ENCODE peak calls at places on chromosomes 1 and 21, in four cellular contexts. One of them, this sample, is unnamed.
A peak's percentile ranks its signal among the peaks of the same experiment; 100 is the strongest.

GRCh38 chr1:153963850-153964331 is 554 bp upstream of the SLC39A1 start:
- DNase-seq in ovary: no peak
- DNase-seq in adrenal gland: peak; percentile 34
- DNase-seq in endothelial cell of umbilical vein: no peak
- DNase-seq in this sample: no peak

GRCh38 chr1:206769331-206769731 is 1.2 kb upstream of the IL19 start:
- DNase-seq in ovary: no peak
- DNase-seq in adrenal gland: no peak
- DNase-seq in endothelial cell of umbilical vein: no peak
- DNase-seq in this sample: no peak

GRCh38 chr1:2468041-2468472 is 8.0 kb upstream of the PLCH2 start:
- DNase-seq in ovary: peak; percentile 33
- DNase-seq in adrenal gland: peak; percentile 37
- DNase-seq in endothelial cell of umbilical vein: peak; percentile 5
- DNase-seq in this sample: no peak

GRCh38 chr21:43357708-43358430 is 69.1 kb downstream of the SIK1 start:
- DNase-seq in ovary: peak; percentile 16
- DNase-seq in adrenal gland: no peak
- DNase-seq in endothelial cell of umbilical vein: no peak
- DNase-seq in this sample: no peak

GRCh38 chr1:100457683-100458082 is 80.3 kb upstream of the GPR88 start:
- DNase-seq in ovary: no peak
- DNase-seq in adrenal gland: no peak
- DNase-seq in endothelial cell of umbilical vein: no peak
- DNase-seq in this sample: no peak

GRCh38 chr1:97143236-97143882 is 421.8 kb downstream of the PTBP2 start:
- DNase-seq in ovary: no peak
- DNase-seq in adrenal gland: no peak
- DNase-seq in endothelial cell of umbilical vein: peak; percentile 9
- DNase-seq in this sample: no peak

GRCh38 chr1:175820456-175820855 is 77.1 kb upstream of the TNR start:
- DNase-seq in ovary: no peak
- DNase-seq in adrenal gland: no peak
- DNase-seq in endothelial cell of umbilical vein: no peak
- DNase-seq in this sample: no peak

GRCh38 chr1:47449702-47450552 is 12.1 kb downstream of the FOXD2 start:
- DNase-seq in ovary: no peak
- DNase-seq in adrenal gland: no peak
- DNase-seq in endothelial cell of umbilical vein: no peak
- DNase-seq in this sample: no peak

GRCh38 chr1:159867322-159868064 is 5.0 kb upstream of the VSIG8 start:
- DNase-seq in ovary: peak; percentile 39
- DNase-seq in adrenal gland: no peak
- DNase-seq in endothelial cell of umbilical vein: peak; percentile 16
- DNase-seq in this sample: peak; percentile 68

GRCh38 chr1:61139324-61140055 is 57.1 kb downstream of the NFIA start:
- DNase-seq in ovary: no peak
- DNase-seq in adrenal gland: peak; percentile 68
- DNase-seq in endothelial cell of umbilical vein: peak; percentile 72
- DNase-seq in this sample: no peak

GRCh38 chr1:211359876-211360275 is 33.2 kb downstream of the TRAF5 start:
- DNase-seq in ovary: no peak
- DNase-seq in adrenal gland: no peak
- DNase-seq in endothelial cell of umbilical vein: peak; percentile 11
- DNase-seq in this sample: no peak

GRCh38 chr1:93694833-93695232 is 13.2 kb upstream of the BCAR3 start:
- DNase-seq in ovary: no peak
- DNase-seq in adrenal gland: no peak
- DNase-seq in endothelial cell of umbilical vein: no peak
- DNase-seq in this sample: no peak

GRCh38 chr1:91552091-91552490 is 51.4 kb downstream of the CDC7 start:
- DNase-seq in ovary: no peak
- DNase-seq in adrenal gland: no peak
- DNase-seq in endothelial cell of umbilical vein: no peak
- DNase-seq in this sample: no peak

GRCh38 chr1:214912127-214912526 is 170.4 kb upstream of the KCNK2 start:
- DNase-seq in ovary: no peak
- DNase-seq in adrenal gland: no peak
- DNase-seq in endothelial cell of umbilical vein: no peak
- DNase-seq in this sample: no peak

GRCh38 chr1:26998319-26999300 is 5.1 kb downstream of the TRNP1 start:
- DNase-seq in ovary: no peak
- DNase-seq in adrenal gland: no peak
- DNase-seq in endothelial cell of umbilical vein: no peak
- DNase-seq in this sample: no peak

GRCh38 chr1:184296466-184297243 is 90.2 kb upstream of the C1orf21 start:
- DNase-seq in ovary: peak; percentile 92
- DNase-seq in adrenal gland: peak; percentile 94
- DNase-seq in endothelial cell of umbilical vein: peak; percentile 97
- DNase-seq in this sample: peak; percentile 87

GRCh38 chr1:46285730-46286477 is 17.5 kb downstream of the LRRC41 start:
- DNase-seq in ovary: no peak
- DNase-seq in adrenal gland: no peak
- DNase-seq in endothelial cell of umbilical vein: no peak
- DNase-seq in this sample: no peak

GRCh38 chr21:42858185-42858847 is 21.0 kb downstream of the WDR4 start:
- DNase-seq in ovary: no peak
- DNase-seq in adrenal gland: no peak
- DNase-seq in endothelial cell of umbilical vein: no peak
- DNase-seq in this sample: no peak

GRCh38 chr1:209486861-209487260 is 96.7 kb upstream of the CAMK1G start:
- DNase-seq in ovary: no peak
- DNase-seq in adrenal gland: no peak
- DNase-seq in endothelial cell of umbilical vein: no peak
- DNase-seq in this sample: no peak

GRCh38 chr1:91768786-91769697 is 116.9 kb downstream of the TGFBR3 start:
- DNase-seq in ovary: no peak
- DNase-seq in adrenal gland: peak; percentile 63
- DNase-seq in endothelial cell of umbilical vein: no peak
- DNase-seq in this sample: no peak

DNA sequence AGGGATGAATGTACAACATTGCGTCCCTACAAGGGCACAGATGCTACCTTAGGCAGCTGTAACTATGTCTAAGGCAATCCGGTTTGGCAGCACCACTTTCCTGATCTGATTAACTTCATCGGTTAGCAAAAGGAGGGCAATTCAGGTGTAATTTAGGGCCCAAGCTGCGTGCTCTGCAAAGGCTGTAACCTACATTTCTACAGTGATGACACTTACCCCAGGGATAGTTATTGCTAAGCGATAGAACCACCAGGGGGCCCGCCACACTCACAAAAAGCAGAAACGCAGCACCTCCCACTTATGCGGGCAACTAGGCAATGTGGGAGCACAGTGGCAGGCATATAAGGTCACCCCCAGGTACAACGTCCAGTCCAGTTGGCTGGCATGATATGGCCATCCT is 113.5 kb downstream of the GDAP2 start:
- DNase-seq in ovary: no peak
- DNase-seq in adrenal gland: no peak
- DNase-seq in endothelial cell of umbilical vein: peak; percentile 23
- DNase-seq in this sample: no peak
- TF ChIP-seq CTCF in ovary: no peak
- TF ChIP-seq CTCF in adrenal gland: no peak
- TF ChIP-seq CTCF in endothelial cell of umbilical vein: peak; percentile 26
- TF ChIP-seq CTCF in this sample: no peak

GRCh38 chr1:222643603-222643936 is 25.7 kb downstream of the MIA3 start:
- DNase-seq in ovary: no peak
- DNase-seq in adrenal gland: no peak
- DNase-seq in endothelial cell of umbilical vein: no peak
- DNase-seq in this sample: no peak

GRCh38 chr1:222644649-222645005 is 26.7 kb downstream of the MIA3 start:
- DNase-seq in ovary: no peak
- DNase-seq in adrenal gland: no peak
- DNase-seq in endothelial cell of umbilical vein: no peak
- DNase-seq in this sample: no peak

GRCh38 chr1:222642468-222642867 is 24.6 kb downstream of the MIA3 start:
- DNase-seq in ovary: no peak
- DNase-seq in adrenal gland: no peak
- DNase-seq in endothelial cell of umbilical vein: no peak
- DNase-seq in this sample: no peak

GRCh38 chr1:222641269-222641948 is 23.5 kb downstream of the MIA3 start:
- DNase-seq in ovary: no peak
- DNase-seq in adrenal gland: peak; percentile 24
- DNase-seq in endothelial cell of umbilical vein: no peak
- DNase-seq in this sample: no peak

GRCh38 chr1:222643937-222644648 is 26.2 kb downstream of the MIA3 start:
- DNase-seq in ovary: peak; percentile 94
- DNase-seq in adrenal gland: peak; percentile 98
- DNase-seq in endothelial cell of umbilical vein: peak; percentile 99
- DNase-seq in this sample: peak; percentile 99
- TF ChIP-seq POLR2A in ovary: peak; percentile 34
- TF ChIP-seq POLR2A in adrenal gland: peak; percentile 94
- TF ChIP-seq POLR2A in endothelial cell of umbilical vein: peak; percentile 78
- TF ChIP-seq POLR2A in this sample: no peak

GRCh38 chr1:30715886-30716285 is 7.5 kb downstream of the MATN1 start:
- DNase-seq in ovary: peak; percentile 51
- DNase-seq in adrenal gland: no peak
- DNase-seq in endothelial cell of umbilical vein: no peak
- DNase-seq in this sample: no peak

GRCh38 chr1:30716646-30717045 is 6.7 kb downstream of the MATN1 start:
- DNase-seq in ovary: peak; percentile 51
- DNase-seq in adrenal gland: no peak
- DNase-seq in endothelial cell of umbilical vein: no peak
- DNase-seq in this sample: no peak

GRCh38 chr1:30714536-30715090 is 8.8 kb downstream of the MATN1 start:
- DNase-seq in ovary: no peak
- DNase-seq in adrenal gland: no peak
- DNase-seq in endothelial cell of umbilical vein: no peak
- DNase-seq in this sample: no peak

GRCh38 chr1:30714025-30714424 is 9.4 kb downstream of the MATN1 start:
- DNase-seq in ovary: no peak
- DNase-seq in adrenal gland: no peak
- DNase-seq in endothelial cell of umbilical vein: no peak
- DNase-seq in this sample: no peak

DNA sequence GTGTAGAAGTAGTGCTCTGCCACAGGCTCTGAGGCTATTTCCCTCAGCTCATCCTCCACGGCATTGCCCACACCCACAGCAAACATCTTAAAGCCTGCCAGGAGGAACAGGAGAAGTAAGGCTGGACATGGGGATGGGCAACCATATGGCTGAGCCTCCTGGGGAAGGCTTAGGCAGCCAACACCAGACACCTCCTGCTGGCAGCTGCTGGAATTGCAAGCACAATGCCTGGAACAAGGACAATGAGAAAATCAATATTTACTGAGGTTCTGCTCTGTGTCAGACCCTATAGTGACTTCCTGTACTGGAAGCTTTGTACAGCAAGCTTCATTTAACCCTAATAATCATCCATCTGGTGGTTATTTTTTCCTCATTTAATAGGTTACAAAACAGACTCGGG is 8.2 kb downstream of the MATN1 start:
- DNase-seq in ovary: no peak
- DNase-seq in adrenal gland: no peak
- DNase-seq in endothelial cell of umbilical vein: no peak
- DNase-seq in this sample: no peak
- TF ChIP-seq CTCF in ovary: no peak
- TF ChIP-seq CTCF in adrenal gland: peak; percentile 41
- TF ChIP-seq CTCF in endothelial cell of umbilical vein: peak; percentile 33
- TF ChIP-seq CTCF in this sample: no peak

GRCh38 chr1:165768513-165769394 is at the start of gene TMCO1:
- DNase-seq in ovary: peak; percentile 91
- DNase-seq in adrenal gland: peak; percentile 97
- DNase-seq in endothelial cell of umbilical vein: peak; percentile 97
- DNase-seq in this sample: peak; percentile 98
- TF ChIP-seq POLR2A in ovary: peak; percentile 45
- TF ChIP-seq POLR2A in adrenal gland: peak; percentile 86
- TF ChIP-seq POLR2A in endothelial cell of umbilical vein: peak; percentile 93
- TF ChIP-seq POLR2A in this sample: no peak

GRCh38 chr1:55506686-55507577 is 291.8 kb upstream of the USP24 start:
- DNase-seq in ovary: no peak
- DNase-seq in adrenal gland: no peak
- DNase-seq in endothelial cell of umbilical vein: no peak
- DNase-seq in this sample: no peak
- TF ChIP-seq CTCF in ovary: no peak
- TF ChIP-seq CTCF in adrenal gland: no peak
- TF ChIP-seq CTCF in endothelial cell of umbilical vein: no peak
- TF ChIP-seq CTCF in this sample: no peak

GRCh38 chr21:45902292-45902995 is 79.1 kb upstream of the COL6A1 start:
- DNase-seq in ovary: no peak
- DNase-seq in adrenal gland: no peak
- DNase-seq in endothelial cell of umbilical vein: no peak
- DNase-seq in this sample: no peak
- TF ChIP-seq POLR2A in ovary: no peak
- TF ChIP-seq POLR2A in adrenal gland: no peak
- TF ChIP-seq POLR2A in endothelial cell of umbilical vein: no peak
- TF ChIP-seq POLR2A in this sample: no peak

GRCh38 chr1:108049083-108049819 is 84.3 kb upstream of the VAV3 start:
- DNase-seq in ovary: no peak
- DNase-seq in adrenal gland: no peak
- DNase-seq in endothelial cell of umbilical vein: no peak
- DNase-seq in this sample: no peak
- TF ChIP-seq CTCF in ovary: no peak
- TF ChIP-seq CTCF in adrenal gland: peak; percentile 42
- TF ChIP-seq CTCF in endothelial cell of umbilical vein: no peak
- TF ChIP-seq CTCF in this sample: no peak

DNA sequence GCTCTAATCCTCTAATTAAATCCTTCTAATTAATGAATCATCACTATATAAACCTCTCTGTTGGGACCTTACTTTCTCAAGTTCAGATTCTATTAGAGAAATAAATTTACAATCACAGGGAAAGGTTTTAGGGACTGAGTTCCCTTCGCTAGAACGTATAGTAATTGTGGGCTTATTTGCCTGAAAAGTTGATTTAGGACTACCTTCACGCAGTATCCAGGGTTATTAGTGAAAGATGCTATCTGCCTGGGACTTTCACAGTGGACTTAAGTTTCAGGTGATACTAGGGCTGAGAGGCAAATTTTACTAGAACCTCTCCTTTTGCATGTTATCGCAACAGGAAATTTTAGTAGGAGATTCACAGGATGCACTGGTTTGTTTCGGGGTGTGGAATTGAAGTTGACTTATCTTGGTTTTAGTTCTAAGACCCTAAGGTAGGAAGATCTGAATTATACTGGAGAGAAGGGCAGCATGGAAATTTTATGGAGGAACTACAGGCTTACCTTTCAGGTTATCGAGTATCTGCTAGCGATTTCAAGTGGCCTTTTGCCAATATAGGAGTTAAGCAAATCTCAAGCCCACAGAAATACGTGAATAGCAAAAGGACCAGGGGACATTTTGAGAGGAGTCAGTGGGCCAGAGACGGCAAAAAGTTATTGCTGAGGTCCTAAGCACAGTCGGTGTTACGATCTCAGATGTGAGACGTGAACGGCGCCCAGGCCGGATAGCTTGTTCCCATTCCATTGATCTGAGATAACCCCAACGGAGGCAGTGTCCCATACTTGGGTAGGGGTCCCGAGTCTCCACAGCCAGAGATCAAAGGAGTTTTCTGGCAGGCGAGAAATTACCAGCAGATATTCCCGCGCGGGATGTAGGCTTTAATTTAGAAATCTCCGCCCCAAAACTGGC is 749 bp upstream of the GNAI3 start:
- DNase-seq in ovary: peak; percentile 45
- DNase-seq in adrenal gland: no peak
- DNase-seq in endothelial cell of umbilical vein: peak; percentile 51
- DNase-seq in this sample: no peak
- TF ChIP-seq POLR2A in ovary: no peak
- TF ChIP-seq POLR2A in adrenal gland: no peak
- TF ChIP-seq POLR2A in endothelial cell of umbilical vein: no peak
- TF ChIP-seq POLR2A in this sample: no peak